ENCODE peak calls at places on chromosomes 2 and 18, in five cellular contexts. U is HCT116, W is hepatocyte, O is GM23338, N is PC-3. L is an unnamed sample.

GRCh38 chr18:9449580-9449979 is 25.7 kb upstream of the RALBP1 start:
- DNase-seq in U (no peak), W (peak), O (no peak), N (no peak), L (no peak)

GRCh38 chr18:61612517-61612916 is 279.3 kb downstream of the CDH20 start:
- DNase-seq in U (no peak), W (no peak), O (no peak), N (no peak), L (no peak)

GRCh38 chr2:100741880-100742814 is 77.8 kb upstream of the NPAS2 start:
- DNase-seq in U (no peak), W (peak), O (no peak), N (peak), L (peak)

GRCh38 chr2:140440815-140441214 is 1660.6 kb upstream of the NXPH2 start:
- DNase-seq in U (no peak), W (no peak), O (no peak), N (no peak), L (no peak)

GRCh38 chr2:134934641-134935040 is 16.0 kb downstream of the CCNT2 start:
- DNase-seq in U (no peak), W (no peak), O (no peak), N (no peak), L (peak)

GRCh38 chr2:102027703-102028059 is 35.9 kb downstream of the IL1R2 start:
- DNase-seq in U (no peak), W (no peak), O (no peak), N (no peak), L (no peak)

GRCh38 chr18:2935438-2936192 is 77.3 kb downstream of the LPIN2 start:
- DNase-seq in U (no peak), W (no peak), O (no peak), N (no peak), L (peak)

GRCh38 chr2:12824771-12825363 is 108.1 kb downstream of the TRIB2 start:
- DNase-seq in U (no peak), W (no peak), O (no peak), N (no peak), L (peak)

GRCh38 chr2:112004246-112004645 is 50.8 kb upstream of the TMEM87B start:
- DNase-seq in U (no peak), W (no peak), O (no peak), N (no peak), L (no peak)

GRCh38 chr2:131146749-131147148 is 41.6 kb downstream of the PLEKHB2 start:
- DNase-seq in U (no peak), W (no peak), O (no peak), N (no peak), L (no peak)

GRCh38 chr2:228698963-228699362 is 517.5 kb upstream of the SPHKAP start:
- DNase-seq in U (no peak), W (no peak), O (no peak), N (peak), L (no peak)

GRCh38 chr18:76274470-76275289 is 220.4 kb downstream of the ZNF516 start:
- DNase-seq in U (peak), W (peak), O (peak), N (peak), L (no peak)

GRCh38 chr2:18855027-18855426 is 265.7 kb upstream of the NT5C1B start:
- DNase-seq in U (peak), W (no peak), O (peak), N (peak), L (peak)

GRCh38 chr18:42801706-42802105 is 313.8 kb downstream of the RIT2 start:
- DNase-seq in U (no peak), W (no peak), O (no peak), N (no peak), L (peak)

GRCh38 chr2:96146151-96146880 is 1.1 kb upstream of the DUSP2 start:
- DNase-seq in U (no peak), W (no peak), O (no peak), N (no peak), L (no peak)

GRCh38 chr2:64792995-64793639 is 139.4 kb upstream of the SERTAD2 start:
- DNase-seq in U (no peak), W (no peak), O (no peak), N (peak), L (no peak)

GRCh38 chr2:55966431-55967118 is 43.0 kb upstream of the EFEMP1 start:
- DNase-seq in U (no peak), W (peak), O (no peak), N (no peak), L (peak)

GRCh38 chr2:202679980-202680379 is 45.2 kb downstream of the FAM117B start:
- DNase-seq in U (no peak), W (no peak), O (no peak), N (no peak), L (no peak)

GRCh38 chr2:195304310-195304709 is 352.7 kb upstream of the SLC39A10 start:
- DNase-seq in U (peak), W (peak), O (peak), N (peak), L (peak)

GRCh38 chr2:221085376-221085900 is 486.7 kb downstream of the EPHA4 start:
- DNase-seq in U (no peak), W (no peak), O (no peak), N (no peak), L (peak)

GRCh38 chr2:201444676-201445441 is 6.4 kb downstream of the TRAK2 start:
- DNase-seq in U (no peak), W (no peak), O (no peak), N (no peak), L (peak)

GRCh38 chr2:26363323-26363722 is 16.7 kb upstream of the ADGRF3 start:
- DNase-seq in U (no peak), W (peak), O (no peak), N (peak), L (peak)

GRCh38 chr2:150832686-150833085 is 345.2 kb upstream of the RND3 start:
- DNase-seq in U (no peak), W (no peak), O (no peak), N (no peak), L (peak)

GRCh38 chr2:3449106-3449505 is 69.6 kb downstream of the TRAPPC12 start:
- DNase-seq in U (no peak), W (no peak), O (no peak), N (no peak), L (no peak)

GRCh38 chr2:222598611-222599010 is 57.3 kb downstream of the FARSB start:
- DNase-seq in U (no peak), W (no peak), O (no peak), N (no peak), L (no peak)

GRCh38 chr2:133362061-133362476 is 206.2 kb downstream of the NCKAP5 start:
- DNase-seq in U (no peak), W (peak), O (no peak), N (peak), L (peak)

GRCh38 chr2:162403884-162404283 is 60.0 kb downstream of the GCA start:
- DNase-seq in U (no peak), W (no peak), O (no peak), N (peak), L (peak)

GRCh38 chr2:118853647-118854367 is 6.4 kb upstream of the EN1 start:
- DNase-seq in U (no peak), W (no peak), O (peak), N (no peak), L (no peak)
- TF ChIP-seq EZH2 in U (no peak), W (no peak), O (peak), N (no peak), L (no peak)

DNA sequence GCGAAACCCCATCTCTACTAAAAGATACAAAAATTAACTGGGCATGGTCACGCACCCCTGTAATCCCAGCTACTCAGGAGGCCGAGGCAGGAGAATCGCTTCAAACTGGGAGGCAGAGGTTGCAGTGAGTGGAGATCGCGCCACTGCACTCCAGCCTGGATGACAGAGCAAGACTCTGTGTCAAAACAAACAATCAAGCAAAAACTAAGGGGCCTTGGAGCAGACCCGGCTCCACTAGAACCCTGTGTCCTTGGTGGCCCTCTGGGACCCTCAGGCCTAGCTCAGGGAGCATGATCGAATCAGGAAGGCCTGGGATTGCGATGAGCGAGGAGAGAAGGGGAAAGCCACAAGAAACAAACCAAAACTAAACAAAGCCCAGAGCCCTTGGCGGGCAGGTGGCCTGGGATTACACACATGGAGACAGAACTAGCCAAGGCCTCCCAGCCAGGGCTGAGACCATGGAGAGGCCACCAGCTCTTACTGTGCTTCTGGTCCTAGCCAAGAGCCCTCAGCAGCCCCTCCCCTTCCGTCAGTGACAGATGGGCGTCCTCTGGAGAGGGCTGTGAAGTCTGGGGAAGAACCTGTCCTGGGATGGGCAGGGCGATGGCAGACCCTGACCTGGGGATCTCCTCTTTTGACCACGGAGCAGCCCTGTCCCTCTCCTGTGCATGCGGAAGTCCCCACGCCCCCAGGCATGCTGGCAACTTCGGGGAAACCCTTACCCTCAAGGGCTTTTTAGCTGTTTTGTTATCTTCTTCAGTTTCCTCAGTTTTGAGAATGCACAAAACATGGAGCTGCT is 27.4 kb upstream of the CATIP start:
- DNase-seq in U (no peak), W (no peak), O (no peak), N (no peak), L (no peak)
- H3K4me3 ChIP-seq in U (no peak), W (no peak), O (no peak), N (no peak), L (no peak)

DNA sequence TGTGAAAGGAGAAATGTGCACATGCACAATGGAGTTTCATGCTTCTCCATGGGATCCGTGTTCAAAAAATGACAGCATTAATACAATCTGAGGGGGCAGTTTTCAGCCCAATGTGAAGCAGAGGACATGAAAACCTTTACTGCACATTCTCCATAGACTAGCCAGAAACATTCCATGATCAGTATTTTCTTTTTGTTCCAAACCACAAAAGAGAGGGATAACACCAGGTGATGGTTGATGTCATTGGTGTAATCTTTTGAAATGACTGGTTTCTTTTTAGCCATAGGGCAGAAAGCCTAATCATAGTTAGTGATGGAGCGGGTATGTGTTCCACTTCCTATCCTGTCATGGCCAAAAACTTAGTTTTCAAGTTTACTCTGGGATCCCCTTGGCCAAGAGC is 1.8 kb upstream of the KYNU start:
- DNase-seq in U (no peak), W (no peak), O (no peak), N (peak), L (peak)
- TF ChIP-seq EZH2phosphoT487 in U (no peak), W (no peak), O (no peak), N (no peak), L (no peak)

GRCh38 chr2:871926-872680 is 78.5 kb upstream of the SNTG2 start:
- DNase-seq in U (no peak), W (no peak), O (no peak), N (no peak), L (no peak)

GRCh38 chr2:869894-870293 is 80.8 kb upstream of the SNTG2 start:
- DNase-seq in U (no peak), W (no peak), O (no peak), N (no peak), L (no peak)

GRCh38 chr2:870426-870825 is 80.2 kb upstream of the SNTG2 start:
- DNase-seq in U (no peak), W (no peak), O (no peak), N (no peak), L (no peak)

GRCh38 chr2:873027-873426 is 77.6 kb upstream of the SNTG2 start:
- DNase-seq in U (no peak), W (no peak), O (no peak), N (no peak), L (no peak)

DNA sequence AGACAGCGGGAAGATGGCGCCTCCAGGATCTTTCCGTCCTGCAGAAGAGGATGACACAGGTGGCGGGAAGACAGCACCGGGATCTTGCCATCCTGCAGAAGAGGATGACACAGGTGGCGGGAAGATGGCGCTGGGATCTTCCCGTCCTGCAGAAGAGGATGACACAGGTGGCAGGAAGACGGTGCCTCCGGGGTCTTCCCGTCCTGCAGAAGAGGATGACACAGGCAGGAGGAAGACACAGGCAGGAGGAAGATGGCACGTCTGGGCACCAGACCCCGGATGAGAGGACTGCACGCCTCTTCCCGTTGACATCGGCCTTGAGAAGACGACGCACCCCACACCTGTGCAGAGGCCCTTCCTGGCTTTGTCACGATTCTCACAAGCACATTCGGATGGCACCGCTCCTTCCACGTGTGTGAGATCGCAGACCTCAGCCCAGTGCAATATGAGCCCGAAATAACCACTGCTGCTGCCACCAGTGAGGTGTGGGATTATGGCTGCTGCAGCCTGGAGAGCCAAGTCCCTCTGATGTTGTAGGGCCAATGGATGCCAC is 79.4 kb upstream of the SNTG2 start:
- DNase-seq in U (no peak), W (no peak), O (no peak), N (no peak), L (no peak)
- TF ChIP-seq EZH2 in U (no peak), W (no peak), O (no peak), N (no peak), L (no peak)

GRCh38 chr2:11543337-11544216 is 9.7 kb downstream of the GREB1 start:
- DNase-seq in U (no peak), W (no peak), O (no peak), N (no peak), L (no peak)
- H3K4me3 ChIP-seq in U (no peak), W (no peak), O (no peak), N (no peak), L (no peak)

GRCh38 chr18:54875063-54875462 is 46.8 kb downstream of the RAB27B start:
- DNase-seq in U (no peak), W (no peak), O (no peak), N (no peak), L (no peak)
- TF ChIP-seq EZH2phosphoT487 in U (no peak), W (no peak), O (no peak), N (no peak), L (no peak)

DNA sequence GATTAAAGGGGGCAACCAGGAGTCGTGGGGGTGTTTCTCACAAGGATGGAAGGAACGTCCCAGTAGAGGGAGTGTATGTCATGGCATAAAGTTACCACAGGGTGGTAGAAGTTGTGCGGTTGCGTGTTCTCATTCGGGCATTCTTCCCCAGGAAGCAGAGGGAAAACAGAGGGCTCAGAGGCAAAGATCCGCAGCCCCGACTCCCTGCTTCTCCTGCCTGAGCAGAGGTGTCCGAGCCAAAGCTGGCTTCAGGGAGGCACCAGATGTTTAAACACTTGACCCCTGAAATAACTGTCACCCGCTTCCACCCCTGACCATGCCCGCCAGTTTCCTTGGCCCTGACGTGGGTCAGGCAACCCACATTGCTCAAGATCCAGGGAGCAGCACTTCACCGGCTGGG is 83.7 kb downstream of the EN1 start:
- DNase-seq in U (no peak), W (peak), O (peak), N (peak), L (peak)
- TF ChIP-seq EZH2 in U (no peak), W (no peak), O (peak), N (no peak), L (no peak)

GRCh38 chr2:239369631-239370161 is 31.1 kb downstream of the HDAC4 start:
- DNase-seq in U (no peak), W (no peak), O (no peak), N (no peak), L (no peak)
- H3K4me3 ChIP-seq in U (no peak), W (no peak), O (no peak), N (no peak), L (no peak)

L was measured in GM23248.